ENCODE peak calls at places on chromosomes 3 and 15, in seven cellular contexts. One of them, this sample, is unnamed.

GRCh38 chr3:66812126-66812525 is 186.0 kb upstream of the KBTBD8 start:
- DNase-seq in breast epithelium: no peak
- DNase-seq in fibroblast of pulmonary artery: peak; percentile 50
- DNase-seq in stomach: no peak
- DNase-seq in GM12864: no peak
- DNase-seq in BJ: no peak
- DNase-seq in thyroid gland: no peak
- DNase-seq in this sample: no peak

GRCh38 chr15:33757505-33758211 is 210.6 kb upstream of the CHRM5 start:
- DNase-seq in breast epithelium: no peak
- DNase-seq in fibroblast of pulmonary artery: no peak
- DNase-seq in stomach: no peak
- DNase-seq in GM12864: no peak
- DNase-seq in BJ: no peak
- DNase-seq in thyroid gland: no peak
- DNase-seq in this sample: no peak

GRCh38 chr3:38281895-38282686 is at the start of gene SLC22A14:
- DNase-seq in breast epithelium: no peak
- DNase-seq in fibroblast of pulmonary artery: no peak
- DNase-seq in stomach: no peak
- DNase-seq in GM12864: no peak
- DNase-seq in BJ: no peak
- DNase-seq in thyroid gland: no peak
- DNase-seq in this sample: no peak

GRCh38 chr3:169886671-169887070 is 16.9 kb upstream of the LRRC31 start:
- DNase-seq in breast epithelium: peak; percentile 52
- DNase-seq in fibroblast of pulmonary artery: peak; percentile 80
- DNase-seq in stomach: peak; percentile 88
- DNase-seq in GM12864: no peak
- DNase-seq in BJ: no peak
- DNase-seq in thyroid gland: peak; percentile 97
- DNase-seq in this sample: peak; percentile 68

GRCh38 chr15:60964527-60964926 is 264.6 kb downstream of the RORA start:
- DNase-seq in breast epithelium: peak; percentile 89
- DNase-seq in fibroblast of pulmonary artery: no peak
- DNase-seq in stomach: no peak
- DNase-seq in GM12864: no peak
- DNase-seq in BJ: no peak
- DNase-seq in thyroid gland: peak; percentile 82
- DNase-seq in this sample: no peak

GRCh38 chr3:13305623-13306022 is 114.5 kb downstream of the NUP210 start:
- DNase-seq in breast epithelium: no peak
- DNase-seq in fibroblast of pulmonary artery: no peak
- DNase-seq in stomach: no peak
- DNase-seq in GM12864: no peak
- DNase-seq in BJ: no peak
- DNase-seq in thyroid gland: no peak
- DNase-seq in this sample: no peak

GRCh38 chr15:80560601-80561025 is 134.5 kb upstream of the ABHD17C start:
- DNase-seq in breast epithelium: no peak
- DNase-seq in fibroblast of pulmonary artery: no peak
- DNase-seq in stomach: no peak
- DNase-seq in GM12864: no peak
- DNase-seq in BJ: no peak
- DNase-seq in thyroid gland: no peak
- DNase-seq in this sample: no peak

GRCh38 chr3:190325923-190326322 is 3.7 kb upstream of the CLDN1 start:
- DNase-seq in breast epithelium: no peak
- DNase-seq in fibroblast of pulmonary artery: peak; percentile 43
- DNase-seq in stomach: no peak
- DNase-seq in GM12864: no peak
- DNase-seq in BJ: no peak
- DNase-seq in thyroid gland: no peak
- DNase-seq in this sample: no peak

GRCh38 chr15:63369296-63369695 is 12.3 kb downstream of the CA12 start:
- DNase-seq in breast epithelium: no peak
- DNase-seq in fibroblast of pulmonary artery: no peak
- DNase-seq in stomach: no peak
- DNase-seq in GM12864: no peak
- DNase-seq in BJ: no peak
- DNase-seq in thyroid gland: peak; percentile 79
- DNase-seq in this sample: no peak

GRCh38 chr3:110579841-110580550 is 491.6 kb upstream of the NECTIN3 start:
- DNase-seq in breast epithelium: no peak
- DNase-seq in fibroblast of pulmonary artery: peak; percentile 32
- DNase-seq in stomach: no peak
- DNase-seq in GM12864: no peak
- DNase-seq in BJ: no peak
- DNase-seq in thyroid gland: no peak
- DNase-seq in this sample: no peak

GRCh38 chr3:190586631-190587000 is 72.7 kb downstream of the IL1RAP start:
- DNase-seq in breast epithelium: no peak
- DNase-seq in fibroblast of pulmonary artery: peak; percentile 62
- DNase-seq in stomach: no peak
- DNase-seq in GM12864: no peak
- DNase-seq in BJ: no peak
- DNase-seq in thyroid gland: no peak
- DNase-seq in this sample: no peak

GRCh38 chr3:28836199-28836598 is 444.7 kb upstream of the RBMS3 start:
- DNase-seq in breast epithelium: no peak
- DNase-seq in fibroblast of pulmonary artery: no peak
- DNase-seq in stomach: no peak
- DNase-seq in GM12864: no peak
- DNase-seq in BJ: no peak
- DNase-seq in thyroid gland: no peak
- DNase-seq in this sample: no peak

GRCh38 chr3:190017575-190018288 is 103.0 kb downstream of the P3H2 start:
- DNase-seq in breast epithelium: no peak
- DNase-seq in fibroblast of pulmonary artery: peak; percentile 85
- DNase-seq in stomach: peak; percentile 35
- DNase-seq in GM12864: no peak
- DNase-seq in BJ: peak; percentile 52
- DNase-seq in thyroid gland: peak; percentile 42
- DNase-seq in this sample: peak; percentile 53

GRCh38 chr15:89197503-89197971 is 23.8 kb downstream of the RLBP1 start:
- DNase-seq in breast epithelium: peak; percentile 86
- DNase-seq in fibroblast of pulmonary artery: no peak
- DNase-seq in stomach: no peak
- DNase-seq in GM12864: no peak
- DNase-seq in BJ: no peak
- DNase-seq in thyroid gland: peak; percentile 88
- DNase-seq in this sample: peak; percentile 79

GRCh38 chr15:92958105-92958504 is 58.0 kb downstream of the CHD2 start:
- DNase-seq in breast epithelium: no peak
- DNase-seq in fibroblast of pulmonary artery: no peak
- DNase-seq in stomach: no peak
- DNase-seq in GM12864: no peak
- DNase-seq in BJ: no peak
- DNase-seq in thyroid gland: no peak
- DNase-seq in this sample: no peak

GRCh38 chr3:31701286-31701685 is 168.6 kb downstream of the STT3B start:
- DNase-seq in breast epithelium: no peak
- DNase-seq in fibroblast of pulmonary artery: no peak
- DNase-seq in stomach: no peak
- DNase-seq in GM12864: no peak
- DNase-seq in BJ: no peak
- DNase-seq in thyroid gland: no peak
- DNase-seq in this sample: no peak

GRCh38 chr3:107740992-107741896 is 218.5 kb downstream of the BBX start:
- DNase-seq in breast epithelium: no peak
- DNase-seq in fibroblast of pulmonary artery: peak; percentile 61
- DNase-seq in stomach: no peak
- DNase-seq in GM12864: no peak
- DNase-seq in BJ: no peak
- DNase-seq in thyroid gland: no peak
- DNase-seq in this sample: no peak

GRCh38 chr15:50549326-50549725 is 2.9 kb upstream of the USP50 start:
- DNase-seq in breast epithelium: no peak
- DNase-seq in fibroblast of pulmonary artery: no peak
- DNase-seq in stomach: no peak
- DNase-seq in GM12864: no peak
- DNase-seq in BJ: no peak
- DNase-seq in thyroid gland: no peak
- DNase-seq in this sample: no peak

GRCh38 chr3:165206454-165207266 is 10.5 kb upstream of the SLITRK3 start:
- DNase-seq in breast epithelium: peak; percentile 28
- DNase-seq in fibroblast of pulmonary artery: peak; percentile 80
- DNase-seq in stomach: peak; percentile 76
- DNase-seq in GM12864: peak; percentile 10
- DNase-seq in BJ: peak; percentile 6
- DNase-seq in thyroid gland: peak; percentile 81
- DNase-seq in this sample: peak; percentile 80

GRCh38 chr3:73175698-73176097 is 114.2 kb downstream of the EBLN2 start:
- DNase-seq in breast epithelium: no peak
- DNase-seq in fibroblast of pulmonary artery: no peak
- DNase-seq in stomach: no peak
- DNase-seq in GM12864: no peak
- DNase-seq in BJ: no peak
- DNase-seq in thyroid gland: no peak
- DNase-seq in this sample: no peak

GRCh38 chr3:64441861-64442260 is 216.6 kb upstream of the PRICKLE2 start:
- DNase-seq in breast epithelium: no peak
- DNase-seq in fibroblast of pulmonary artery: no peak
- DNase-seq in stomach: peak; percentile 69
- DNase-seq in GM12864: no peak
- DNase-seq in BJ: no peak
- DNase-seq in thyroid gland: no peak
- DNase-seq in this sample: peak; percentile 56

GRCh38 chr3:89562373-89562772 is 455.0 kb downstream of the EPHA3 start:
- DNase-seq in breast epithelium: no peak
- DNase-seq in fibroblast of pulmonary artery: no peak
- DNase-seq in stomach: no peak
- DNase-seq in GM12864: no peak
- DNase-seq in BJ: no peak
- DNase-seq in thyroid gland: no peak
- DNase-seq in this sample: no peak

GRCh38 chr15:34223904-34224596 is 766 bp upstream of the EMC4 start:
- DNase-seq in breast epithelium: no peak
- DNase-seq in fibroblast of pulmonary artery: no peak
- DNase-seq in stomach: no peak
- DNase-seq in GM12864: no peak
- DNase-seq in BJ: no peak
- DNase-seq in thyroid gland: peak; percentile 4
- DNase-seq in this sample: no peak

GRCh38 chr3:104323226-104323625 is 1043.5 kb upstream of the ALCAM start:
- DNase-seq in breast epithelium: no peak
- DNase-seq in fibroblast of pulmonary artery: no peak
- DNase-seq in stomach: no peak
- DNase-seq in GM12864: no peak
- DNase-seq in BJ: no peak
- DNase-seq in thyroid gland: no peak
- DNase-seq in this sample: no peak

GRCh38 chr3:197590313-197590962 is 34.7 kb upstream of the BDH1 start:
- DNase-seq in breast epithelium: peak; percentile 17
- DNase-seq in fibroblast of pulmonary artery: no peak
- DNase-seq in stomach: peak; percentile 61
- DNase-seq in GM12864: no peak
- DNase-seq in BJ: no peak
- DNase-seq in thyroid gland: peak; percentile 22
- DNase-seq in this sample: peak; percentile 73

GRCh38 chr3:184592411-184593200 is 31.0 kb downstream of the EPHB3 start:
- DNase-seq in breast epithelium: no peak
- DNase-seq in fibroblast of pulmonary artery: peak; percentile 25
- DNase-seq in stomach: no peak
- DNase-seq in GM12864: no peak
- DNase-seq in BJ: peak; percentile 10
- DNase-seq in thyroid gland: peak; percentile 38
- DNase-seq in this sample: no peak
- H3K4me3 ChIP-seq in breast epithelium: peak overlapping the region; percentile 11
- H3K4me3 ChIP-seq in fibroblast of pulmonary artery: no peak overlapping the region
- H3K4me3 ChIP-seq in stomach: no peak overlapping the region
- H3K4me3 ChIP-seq in GM12864: no peak overlapping the region
- H3K4me3 ChIP-seq in BJ: no peak overlapping the region
- H3K4me3 ChIP-seq in thyroid gland: no peak overlapping the region
- H3K4me3 ChIP-seq in this sample: no peak overlapping the region

GRCh38 chr15:73283341-73283962 is 85.3 kb downstream of the HCN4 start:
- DNase-seq in breast epithelium: no peak
- DNase-seq in fibroblast of pulmonary artery: no peak
- DNase-seq in stomach: no peak
- DNase-seq in GM12864: no peak
- DNase-seq in BJ: no peak
- DNase-seq in thyroid gland: no peak
- DNase-seq in this sample: no peak

GRCh38 chr15:73282567-73283200 is 86.1 kb downstream of the HCN4 start:
- DNase-seq in breast epithelium: no peak
- DNase-seq in fibroblast of pulmonary artery: no peak
- DNase-seq in stomach: no peak
- DNase-seq in GM12864: no peak
- DNase-seq in BJ: no peak
- DNase-seq in thyroid gland: no peak
- DNase-seq in this sample: no peak

GRCh38 chr15:73287019-73287418 is 81.7 kb downstream of the HCN4 start:
- DNase-seq in breast epithelium: no peak
- DNase-seq in fibroblast of pulmonary artery: no peak
- DNase-seq in stomach: no peak
- DNase-seq in GM12864: no peak
- DNase-seq in BJ: no peak
- DNase-seq in thyroid gland: no peak
- DNase-seq in this sample: no peak

GRCh38 chr15:73286356-73286755 is 82.4 kb downstream of the HCN4 start:
- DNase-seq in breast epithelium: no peak
- DNase-seq in fibroblast of pulmonary artery: peak; percentile 11
- DNase-seq in stomach: no peak
- DNase-seq in GM12864: no peak
- DNase-seq in BJ: no peak
- DNase-seq in thyroid gland: no peak
- DNase-seq in this sample: no peak

GRCh38 chr15:73284073-73284472 is 84.7 kb downstream of the HCN4 start:
- DNase-seq in breast epithelium: no peak
- DNase-seq in fibroblast of pulmonary artery: peak; percentile 32
- DNase-seq in stomach: no peak
- DNase-seq in GM12864: no peak
- DNase-seq in BJ: no peak
- DNase-seq in thyroid gland: no peak
- DNase-seq in this sample: no peak
- TF ChIP-seq CTCF in breast epithelium: no peak
- TF ChIP-seq CTCF in fibroblast of pulmonary artery: peak; percentile 15
- TF ChIP-seq CTCF in stomach: no peak
- TF ChIP-seq CTCF in GM12864: peak; percentile 35
- TF ChIP-seq CTCF in BJ: peak; percentile 31
- TF ChIP-seq CTCF in thyroid gland: peak; percentile 14
- TF ChIP-seq CTCF in this sample: peak; percentile 10

DNA sequence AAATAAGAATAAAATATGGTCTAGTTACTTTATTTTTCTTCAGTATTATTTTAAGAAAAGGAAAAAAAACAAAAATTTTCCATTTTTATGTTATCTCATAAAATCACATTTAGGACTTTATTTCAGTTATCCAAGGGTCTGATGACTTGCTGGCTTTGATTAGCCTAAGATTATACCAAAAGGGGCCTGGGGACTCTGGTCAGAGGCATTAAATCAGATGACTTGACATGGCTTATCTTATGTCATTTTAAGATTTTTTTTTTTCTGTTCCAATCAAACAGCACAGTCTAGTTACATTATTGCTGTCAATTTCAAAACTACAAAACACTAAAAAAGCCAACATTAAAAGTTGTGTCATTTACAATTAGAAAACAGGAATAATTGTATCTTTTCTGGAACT is 725.4 kb upstream of the NR2F2 start:
- DNase-seq in breast epithelium: no peak
- DNase-seq in fibroblast of pulmonary artery: no peak
- DNase-seq in stomach: no peak
- DNase-seq in GM12864: no peak
- DNase-seq in BJ: no peak
- DNase-seq in thyroid gland: no peak
- DNase-seq in this sample: no peak
- H3K4me3 ChIP-seq in breast epithelium: no peak overlapping the region
- H3K4me3 ChIP-seq in fibroblast of pulmonary artery: no peak overlapping the region
- H3K4me3 ChIP-seq in stomach: no peak overlapping the region
- H3K4me3 ChIP-seq in GM12864: no peak overlapping the region
- H3K4me3 ChIP-seq in BJ: no peak overlapping the region
- H3K4me3 ChIP-seq in thyroid gland: no peak overlapping the region
- H3K4me3 ChIP-seq in this sample: no peak overlapping the region

GRCh38 chr3:164004205-164004604 is 1074.1 kb downstream of the SI start:
- DNase-seq in breast epithelium: no peak
- DNase-seq in fibroblast of pulmonary artery: no peak
- DNase-seq in stomach: no peak
- DNase-seq in GM12864: no peak
- DNase-seq in BJ: no peak
- DNase-seq in thyroid gland: no peak
- DNase-seq in this sample: no peak
- TF ChIP-seq CTCF in breast epithelium: no peak
- TF ChIP-seq CTCF in fibroblast of pulmonary artery: no peak
- TF ChIP-seq CTCF in stomach: no peak
- TF ChIP-seq CTCF in GM12864: no peak
- TF ChIP-seq CTCF in BJ: no peak
- TF ChIP-seq CTCF in thyroid gland: no peak
- TF ChIP-seq CTCF in this sample: no peak